ENCODE peak calls at places on chromosomes 12 and 14, in four cellular contexts. W is ovary, N is astrocyte of the spinal cord, I is germinal center. V is an unnamed sample.

GRCh38 chr12:32983968-32984367 is 87.4 kb upstream of the PKP2 start:
- DNase-seq in W (no peak), N (no peak), I (no peak), V (no peak)

GRCh38 chr12:128089961-128090360 is 177.0 kb upstream of the TMEM132C start:
- DNase-seq in W (no peak), N (no peak), I (no peak), V (no peak)

GRCh38 chr14:73846944-73847343 is 4.7 kb upstream of the PTGR2 start:
- DNase-seq in W (no peak), N (no peak), I (no peak), V (no peak)

GRCh38 chr12:53060721-53061276 is 10.9 kb downstream of the TNS2 start:
- DNase-seq in W (no peak), N (no peak), I (no peak), V (no peak)

GRCh38 chr12:117526756-117527479 is 165.5 kb upstream of the NOS1 start:
- DNase-seq in W (no peak), N (no peak), I (no peak), V (no peak)

GRCh38 chr14:63405715-63406114 is 87.0 kb upstream of the GPHB5 start:
- DNase-seq in W (no peak), N (no peak), I (no peak), V (no peak)

GRCh38 chr12:19030603-19031002 is 98.9 kb upstream of the PLEKHA5 start:
- DNase-seq in W (no peak), N (no peak), I (no peak), V (no peak)

GRCh38 chr12:96486751-96487150 is 2.6 kb upstream of the CFAP54 start:
- DNase-seq in W (no peak), N (no peak), I (no peak), V (no peak)

GRCh38 chr12:89319606-89320005 is 32.7 kb downstream of the DUSP6 start:
- DNase-seq in W (no peak), N (no peak), I (no peak), V (no peak)

V was measured in cerebellum.